ENCODE peak calls at places on chromosomes 7 and 10, in ten cellular contexts. H is stimulated activated CD8-positive, alpha-beta memory T cell treated with anti-CD3 and anti-CD28 coated beads, Interleukin-15, amount 100 ng/mL, for 4 hours; S is A549; J is stimulated activated CD4-positive, alpha-beta T cell treated with anti-CD3 and anti-CD28 coated beads, Interleukin-1b, Interleukin-23, amount 100 ng/mL, for 24 hours; V is stromal cell of bone marrow; I is colonic mucosa; P is effector CD8-positive, alpha-beta T cell; A is mesendoderm; X is OCI-M1; Y is psoas muscle. L is an unnamed sample.

GRCh38 chr7:1210979-1211608 is 21.6 kb upstream of the UNCX start:
- DNase-seq in H (no peak), S (no peak), J (no peak), V (no peak), I (no peak), P (no peak), A (no peak), X (no peak), Y (no peak), L (no peak)

GRCh38 chr10:89815049-89815853 is 113.9 kb downstream of the KIF20B start:
- DNase-seq in H (no peak), S (no peak), J (no peak), V (no peak), I (no peak), P (no peak), A (no peak), X (no peak), Y (no peak), L (no peak)

GRCh38 chr7:66333443-66333842 is 128.3 kb downstream of the TPST1 start:
- DNase-seq in H (no peak), S (no peak), J (no peak), V (no peak), I (no peak), P (no peak), A (no peak), X (no peak), Y (no peak), L (no peak)

GRCh38 chr7:46115410-46115809 is 194.3 kb upstream of the IGFBP3 start:
- DNase-seq in H (no peak), S (no peak), J (no peak), V (no peak), I (no peak), P (no peak), A (no peak), X (no peak), Y (no peak), L (no peak)

GRCh38 chr10:70378122-70378521 is 4.3 kb downstream of the LRRC20 start:
- DNase-seq in H (no peak), S (peak; percentile 49), J (no peak), V (peak; percentile 20), I (no peak), P (no peak), A (peak; percentile 46), X (no peak), Y (peak; percentile 46), L (no peak)

GRCh38 chr10:26384600-26384999 is 53.5 kb upstream of the APBB1IP start:
- DNase-seq in H (no peak), S (no peak), J (no peak), V (no peak), I (no peak), P (no peak), A (no peak), X (no peak), Y (no peak), L (no peak)

GRCh38 chr10:123972481-123973401 is 81.1 kb upstream of the CPXM2 start:
- DNase-seq in H (no peak), S (no peak), J (no peak), V (no peak), I (no peak), P (no peak), A (peak; percentile 68), X (no peak), Y (no peak), L (no peak)

GRCh38 chr7:113087278-113087998 is 811 bp upstream of the GPR85 start:
- DNase-seq in H (no peak), S (no peak), J (no peak), V (peak; percentile 88), I (no peak), P (no peak), A (peak; percentile 76), X (peak; percentile 91), Y (no peak), L (no peak)

GRCh38 chr7:24591152-24591551 is 17.9 kb downstream of the PALS2 start:
- DNase-seq in H (no peak), S (no peak), J (no peak), V (no peak), I (no peak), P (no peak), A (no peak), X (peak; percentile 47), Y (no peak), L (no peak)

GRCh38 chr10:69703766-69704191 is 73.7 kb downstream of the FAM241B start:
- DNase-seq in H (no peak), S (no peak), J (no peak), V (peak; percentile 41), I (no peak), P (no peak), A (no peak), X (peak; percentile 25), Y (no peak), L (no peak)

GRCh38 chr7:94236960-94237359 is 157.7 kb upstream of the COL1A2 start:
- DNase-seq in H (no peak), S (no peak), J (no peak), V (no peak), I (no peak), P (no peak), A (no peak), X (no peak), Y (no peak), L (no peak)